ENCODE peak calls at places on chromosomes 13 and 19, in eight cellular contexts. I, U, M, A, S, W, Q and P are unnamed samples.

GRCh38 chr19:48603449-48603848 is 3.1 kb upstream of the SPACA4 start:
- DNase-seq in I (no peak), U (no peak), M (no peak), A (no peak), S (no peak), W (no peak), Q (no peak), P (no peak)

GRCh38 chr19:4693078-4693350 is 22.9 kb upstream of the MYDGF start:
- DNase-seq in I (no peak), U (no peak), M (no peak), A (no peak), S (no peak), W (no peak), Q (no peak), P (no peak)

GRCh38 chr19:15285896-15286591 is 46.3 kb downstream of the BRD4 start:
- DNase-seq in I (no peak), U (no peak), M (no peak), A (peak; percentile 44), S (no peak), W (no peak), Q (peak; percentile 71), P (no peak)

GRCh38 chr13:41802684-41803554 is 158.0 kb downstream of the VWA8 start:
- DNase-seq in I (no peak), U (no peak), M (no peak), A (no peak), S (no peak), W (no peak), Q (no peak), P (no peak)

GRCh38 chr19:18385675-18386542 is at the start of gene GDF15:
- DNase-seq in I (peak; percentile 38), U (peak; percentile 31), M (no peak), A (peak; percentile 89), S (peak; percentile 67), W (peak; percentile 94), Q (peak; percentile 76), P (peak; percentile 27)

GRCh38 chr19:15812059-15812722 is 3.3 kb downstream of the OR10H1 start:
- DNase-seq in I (no peak), U (no peak), M (no peak), A (no peak), S (no peak), W (no peak), Q (no peak), P (peak; percentile 64)

GRCh38 chr19:41930926-41931592 is 2.8 kb upstream of the ERFL start:
- DNase-seq in I (no peak), U (no peak), M (no peak), A (peak; percentile 87), S (no peak), W (no peak), Q (no peak), P (no peak)

GRCh38 chr13:32838985-32839384 is 177.2 kb upstream of the KL start:
- DNase-seq in I (no peak), U (no peak), M (no peak), A (no peak), S (no peak), W (peak; percentile 12), Q (no peak), P (no peak)

GRCh38 chr19:7979559-7979958 is 25.9 kb downstream of the ELAVL1 start:
- DNase-seq in I (no peak), U (no peak), M (no peak), A (no peak), S (peak; percentile 36), W (no peak), Q (peak; percentile 48), P (no peak)

GRCh38 chr13:51733656-51734334 is 70.2 kb downstream of the DHRS12 start:
- DNase-seq in I (peak; percentile 9), U (no peak), M (no peak), A (peak; percentile 12), S (no peak), W (peak; percentile 78), Q (no peak), P (no peak)

GRCh38 chr13:104875008-104875762 is 1660.3 kb downstream of the EFNB2 start:
- DNase-seq in I (no peak), U (no peak), M (no peak), A (peak; percentile 14), S (no peak), W (no peak), Q (no peak), P (no peak)

GRCh38 chr19:42092350-42092749 is 16.4 kb downstream of the ZNF574 start:
- DNase-seq in I (no peak), U (no peak), M (no peak), A (peak; percentile 82), S (no peak), W (no peak), Q (peak; percentile 82), P (peak; percentile 78)

GRCh38 chr19:23789246-23789645 is 30.6 kb upstream of the ZNF681 start:
- DNase-seq in I (no peak), U (no peak), M (no peak), A (no peak), S (no peak), W (no peak), Q (no peak), P (no peak)

GRCh38 chr19:3665681-3666544 is 34.4 kb downstream of the PIP5K1C start:
- DNase-seq in I (peak; percentile 53), U (peak; percentile 80), M (peak; percentile 53), A (peak; percentile 61), S (peak; percentile 84), W (no peak), Q (peak; percentile 93), P (peak; percentile 71)

GRCh38 chr19:480016-480855 is 16.1 kb upstream of the MADCAM1 start:
- DNase-seq in I (peak; percentile 84), U (peak; percentile 84), M (peak; percentile 59), A (peak; percentile 87), S (peak; percentile 89), W (no peak), Q (peak; percentile 81), P (peak; percentile 84)

GRCh38 chr13:40271511-40271910 is 394.9 kb downstream of the FOXO1 start:
- DNase-seq in I (no peak), U (peak; percentile 31), M (no peak), A (no peak), S (peak; percentile 70), W (no peak), Q (no peak), P (no peak)
- H3K4me3 ChIP-seq in I (no peak overlapping the region), U (no peak overlapping the region), M (no peak overlapping the region), A (no peak overlapping the region), S (no peak overlapping the region), W (no peak overlapping the region), Q (no peak overlapping the region), P (no peak overlapping the region)

DNA sequence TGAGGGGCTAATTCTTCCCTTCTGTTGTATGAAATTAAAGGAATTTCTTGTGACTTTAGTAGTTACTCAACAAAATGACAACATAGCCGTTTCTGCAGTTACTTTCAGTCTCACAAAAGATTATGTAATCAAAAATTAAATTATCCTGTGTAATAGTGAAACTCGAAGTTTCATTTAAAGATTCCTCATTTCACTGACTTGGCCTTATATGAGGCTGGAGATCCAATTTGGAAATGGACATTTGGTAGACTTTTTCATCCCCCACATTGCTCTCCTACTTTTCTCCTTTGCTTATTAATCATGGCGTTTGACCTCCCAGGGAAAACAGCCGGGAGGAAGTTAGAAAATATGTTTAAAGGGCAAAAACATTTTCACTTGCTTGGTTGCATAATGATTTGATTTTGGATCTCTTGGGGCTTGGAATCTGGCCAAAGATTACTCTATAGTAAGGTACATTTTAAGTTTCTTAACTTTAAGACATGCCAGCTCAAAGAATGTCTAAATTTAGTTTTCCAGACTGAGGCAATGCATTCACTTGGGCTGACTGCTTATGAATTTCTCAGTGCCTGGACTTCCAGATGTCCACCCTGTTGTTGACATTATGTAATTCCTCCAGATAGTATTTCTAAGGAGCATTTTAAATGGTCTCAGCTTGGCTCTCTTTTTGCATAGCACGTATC is 1364.9 kb upstream of the MIR17HG start:
- DNase-seq in I (no peak), U (no peak), M (no peak), A (no peak), S (no peak), W (no peak), Q (no peak), P (no peak)
- H3K27ac ChIP-seq in I (no peak overlapping the region), U (no peak overlapping the region), M (no peak overlapping the region), A (no peak overlapping the region), S (no peak overlapping the region), W (no peak overlapping the region), Q (no peak overlapping the region), P (no peak overlapping the region)

DNA sequence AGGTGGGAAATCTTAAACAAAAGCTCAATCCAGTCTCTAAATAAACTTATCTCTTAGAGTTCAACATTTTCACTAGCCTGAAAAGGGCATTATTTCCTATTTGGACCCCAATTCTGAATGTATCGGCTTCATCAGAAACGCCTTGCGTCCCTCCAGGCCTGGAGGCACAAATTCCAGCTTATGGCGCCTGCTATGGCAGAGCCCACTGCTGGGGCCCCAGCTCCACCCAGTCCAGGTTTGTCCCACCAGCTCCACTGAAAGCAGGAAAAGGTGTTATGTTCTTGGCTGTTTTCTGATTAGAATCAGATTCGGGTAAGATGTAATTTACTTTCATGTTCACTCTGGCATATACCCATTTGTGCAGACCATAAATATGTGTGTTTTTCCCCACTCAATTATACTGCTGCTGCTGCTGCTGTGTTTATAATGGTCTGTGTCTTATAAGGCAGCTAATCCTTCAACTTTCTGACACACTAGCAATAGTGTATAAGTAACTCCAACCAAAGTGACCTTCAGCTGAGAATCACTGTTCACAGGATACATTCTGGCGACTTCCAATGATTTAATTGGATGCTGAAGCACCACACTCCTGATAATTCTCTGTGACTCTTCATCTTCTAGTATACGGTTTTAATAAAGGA is 6.4 kb downstream of the IRS2 start:
- DNase-seq in I (no peak), U (no peak), M (no peak), A (no peak), S (no peak), W (peak; percentile 55), Q (no peak), P (no peak)
- H3K36me3 ChIP-seq in I (no peaks in the 10 kb centered on the region), U (peaks cover 35% of the 10 kb centered on the region), M (peaks cover 24% of the 10 kb centered on the region), A (no peaks in the 10 kb centered on the region), S (peaks cover 8% of the 10 kb centered on the region), W (peaks cover 22% of the 10 kb centered on the region), Q (no peaks in the 10 kb centered on the region), P (peaks cover 35% of the 10 kb centered on the region)

GRCh38 chr13:49532593-49532992 is 36.8 kb downstream of the PHF11 start:
- DNase-seq in I (no peak), U (no peak), M (no peak), A (no peak), S (no peak), W (no peak), Q (no peak), P (no peak)

GRCh38 chr13:49524740-49525501 is 29.2 kb downstream of the PHF11 start:
- DNase-seq in I (no peak), U (no peak), M (no peak), A (no peak), S (no peak), W (no peak), Q (no peak), P (no peak)

GRCh38 chr13:49527123-49527522 is 31.4 kb downstream of the PHF11 start:
- DNase-seq in I (no peak), U (peak; percentile 31), M (no peak), A (no peak), S (no peak), W (no peak), Q (no peak), P (no peak)

GRCh38 chr13:49530452-49530851 is 34.7 kb downstream of the PHF11 start:
- DNase-seq in I (no peak), U (no peak), M (no peak), A (no peak), S (no peak), W (no peak), Q (no peak), P (peak; percentile 44)

DNA sequence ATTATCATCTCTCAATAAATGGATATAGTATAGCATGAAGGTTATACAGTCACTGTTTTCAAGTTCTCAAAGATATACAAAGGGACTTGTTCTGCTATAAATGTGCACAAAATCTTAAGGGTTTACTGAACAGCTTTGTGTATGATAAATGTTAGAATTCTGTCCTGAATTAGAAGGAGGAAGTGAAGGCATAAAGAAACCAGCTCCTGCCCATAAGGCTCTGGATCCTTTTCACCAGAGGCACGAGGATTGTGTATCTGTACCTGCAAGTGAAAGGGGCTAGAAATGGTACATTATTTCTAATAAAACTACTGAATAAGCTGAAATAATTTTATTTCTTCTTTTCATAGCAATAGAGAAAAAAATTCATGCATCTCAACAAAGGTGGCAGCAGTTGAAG is 32.4 kb downstream of the PHF11 start:
- DNase-seq in I (no peak), U (no peak), M (no peak), A (no peak), S (no peak), W (no peak), Q (no peak), P (no peak)
- H3K4me3 ChIP-seq in I (no peak overlapping the region), U (no peak overlapping the region), M (no peak overlapping the region), A (no peak overlapping the region), S (no peak overlapping the region), W (no peak overlapping the region), Q (no peak overlapping the region), P (no peak overlapping the region)